ENCODE peak calls at places on chromosome 5, in four cellular contexts. K is NCI-H1417, Y is foreskin fibroblast, P is SW 1271. W is an unnamed sample.

GRCh38 chr5:53262348-53262970 is 152.9 kb upstream of the MOCS2 start:
- DNase-seq in K (no peak), Y (peak), P (no peak), W (no peak)

GRCh38 chr5:168282120-168282519 is 9.3 kb upstream of the WWC1 start:
- DNase-seq in K (peak), Y (peak), P (no peak), W (no peak)

GRCh38 chr5:138890686-138891085 is 15.6 kb upstream of the LRRTM2 start:
- DNase-seq in K (no peak), Y (no peak), P (no peak), W (no peak)

GRCh38 chr5:139078345-139078744 is 119.8 kb downstream of the SIL1 start:
- DNase-seq in K (no peak), Y (no peak), P (no peak), W (no peak)

GRCh38 chr5:98214240-98215051 is 559.0 kb upstream of the RGMB start:
- DNase-seq in K (no peak), Y (peak), P (no peak), W (no peak)

GRCh38 chr5:73182282-73182681 is 9.3 kb downstream of the TMEM174 start:
- DNase-seq in K (no peak), Y (no peak), P (no peak), W (no peak)

GRCh38 chr5:140565780-140566095 is 1.1 kb downstream of the SLC35A4 start:
- DNase-seq in K (no peak), Y (peak), P (no peak), W (no peak)

GRCh38 chr5:145598184-145598583 is 237.0 kb downstream of the PRELID2 start:
- DNase-seq in K (no peak), Y (no peak), P (no peak), W (no peak)

GRCh38 chr5:169647566-169647965 is 10.5 kb downstream of the DOCK2 start:
- DNase-seq in K (no peak), Y (no peak), P (no peak), W (no peak)

GRCh38 chr5:39176740-39177628 is 42.4 kb downstream of the FYB1 start:
- DNase-seq in K (no peak), Y (no peak), P (no peak), W (no peak)

GRCh38 chr5:59992206-59992605 is 98.7 kb upstream of the PDE4D start:
- DNase-seq in K (no peak), Y (no peak), P (no peak), W (no peak)

GRCh38 chr5:56816546-56817081 is 1.3 kb downstream of the MAP3K1 start:
- DNase-seq in K (peak), Y (peak), P (peak), W (no peak)

GRCh38 chr5:175822225-175822624 is 49.2 kb upstream of the CPLX2 start:
- DNase-seq in K (no peak), Y (no peak), P (no peak), W (no peak)

GRCh38 chr5:1507961-1508678 is 15.6 kb downstream of the LPCAT1 start:
- DNase-seq in K (no peak), Y (no peak), P (no peak), W (no peak)

GRCh38 chr5:177040814-177041410 is 18.4 kb downstream of the ZNF346 start:
- DNase-seq in K (no peak), Y (peak), P (no peak), W (no peak)

GRCh38 chr5:78550891-78551290 is 97.7 kb downstream of the LHFPL2 start:
- DNase-seq in K (no peak), Y (peak), P (no peak), W (no peak)

GRCh38 chr5:56202483-56202882 is 30.6 kb downstream of the ANKRD55 start:
- DNase-seq in K (no peak), Y (no peak), P (no peak), W (no peak)

GRCh38 chr5:179241764-179242370 is 103.4 kb downstream of the ADAMTS2 start:
- DNase-seq in K (no peak), Y (no peak), P (no peak), W (no peak)

GRCh38 chr5:35246928-35247644 is 16.8 kb upstream of the PRLR start:
- DNase-seq in K (no peak), Y (peak), P (no peak), W (no peak)

GRCh38 chr5:37850128-37850865 is 10.5 kb upstream of the GDNF start:
- DNase-seq in K (no peak), Y (peak), P (no peak), W (no peak)

GRCh38 chr5:105952875-105953274 is 1717.9 kb downstream of the EFNA5 start:
- DNase-seq in K (peak), Y (peak), P (no peak), W (no peak)

GRCh38 chr5:33997331-33997983 is 10.4 kb downstream of the AMACR start:
- DNase-seq in K (peak), Y (peak), P (no peak), W (peak)

GRCh38 chr5:18850159-18850558 is 1137.8 kb downstream of the CDH18 start:
- DNase-seq in K (no peak), Y (no peak), P (no peak), W (no peak)

GRCh38 chr5:109412981-109413402 is 3.2 kb upstream of the PJA2 start:
- DNase-seq in K (no peak), Y (no peak), P (no peak), W (no peak)

GRCh38 chr5:2334686-2335085 is 416.8 kb downstream of the IRX2 start:
- DNase-seq in K (peak), Y (no peak), P (no peak), W (no peak)

GRCh38 chr5:162174358-162174757 is 106.8 kb downstream of the GABRG2 start:
- DNase-seq in K (no peak), Y (no peak), P (no peak), W (no peak)

GRCh38 chr5:82707741-82708140 is 369.5 kb downstream of the TMEM167A start:
- DNase-seq in K (no peak), Y (no peak), P (no peak), W (no peak)

GRCh38 chr5:33794550-33795300 is 97.1 kb downstream of the ADAMTS12 start:
- DNase-seq in K (no peak), Y (peak), P (no peak), W (no peak)

GRCh38 chr5:63127054-63127453 is 548.4 kb downstream of the LRRC70 start:
- DNase-seq in K (no peak), Y (peak), P (no peak), W (no peak)

GRCh38 chr5:141430332-141431113 is at the start of gene PCDHGA12:
- DNase-seq in K (no peak), Y (peak), P (no peak), W (no peak)

GRCh38 chr5:112381521-112381920 is 37.6 kb downstream of the EPB41L4A start:
- DNase-seq in K (no peak), Y (no peak), P (no peak), W (no peak)

GRCh38 chr5:115549154-115549553 is 4.6 kb upstream of the FEM1C start:
- DNase-seq in K (no peak), Y (peak), P (peak), W (no peak)

GRCh38 chr5:143143973-143144372 is 259.5 kb downstream of the NR3C1 start:
- DNase-seq in K (no peak), Y (peak), P (no peak), W (no peak)